ENCODE peak calls at places on chromosomes 11 and 22, in five cellular contexts. W is iPS DF 6.9; L is retina; Q is fibroblast of pulmonary artery; Z is stimulated activated CD4-positive, alpha-beta T cell treated with anti-CD3 and anti-CD28 coated beads, Interleukin-15, amount 100 ng/mL, for 48 hours. F is an unnamed sample.
A peak's percentile ranks its signal among the peaks of the same experiment; 100 is the strongest.

GRCh38 chr11:113991170-113991569 is 16.3 kb downstream of the HTR3A start:
- DNase-seq in W (peak; percentile 43), L (peak; percentile 55), Q (peak; percentile 65), Z (no peak), F (peak; percentile 6)

GRCh38 chr11:128627666-128628342 is 40.4 kb upstream of the ETS1 start:
- DNase-seq in W (no peak), L (no peak), Q (no peak), Z (no peak), F (no peak)

GRCh38 chr11:94279996-94280395 is 24.4 kb upstream of the IZUMO1R start:
- DNase-seq in W (no peak), L (no peak), Q (no peak), Z (no peak), F (no peak)

GRCh38 chr22:27245056-27245455 is 556.5 kb downstream of the MN1 start:
- DNase-seq in W (no peak), L (peak; percentile 60), Q (no peak), Z (no peak), F (no peak)

GRCh38 chr11:5293028-5293427 is 8.7 kb downstream of the OR51B4 start:
- DNase-seq in W (no peak), L (no peak), Q (no peak), Z (no peak), F (no peak)

GRCh38 chr11:92859290-92859689 is 110.2 kb upstream of the MTNR1B start:
- DNase-seq in W (no peak), L (no peak), Q (no peak), Z (no peak), F (no peak)

GRCh38 chr11:45143494-45143893 is 2.9 kb upstream of the PRDM11 start:
- DNase-seq in W (no peak), L (no peak), Q (no peak), Z (no peak), F (no peak)

GRCh38 chr22:37079668-37080171 is 28.2 kb downstream of the KCTD17 start:
- DNase-seq in W (no peak), L (no peak), Q (peak; percentile 67), Z (peak; percentile 76), F (peak; percentile 41)

GRCh38 chr11:1729692-1730011 is 20.7 kb downstream of the IFITM10 start:
- DNase-seq in W (no peak), L (no peak), Q (no peak), Z (no peak), F (peak; percentile 16)

GRCh38 chr22:37269930-37270678 is 12.2 kb upstream of the CYTH4 start:
- DNase-seq in W (no peak), L (no peak), Q (no peak), Z (no peak), F (no peak)

GRCh38 chr11:73978576-73979086 is 4.0 kb downstream of the UCP2 start:
- DNase-seq in W (no peak), L (no peak), Q (no peak), Z (no peak), F (peak; percentile 35)

GRCh38 chr11:91730071-91730470 is 494.5 kb upstream of the FAT3 start:
- DNase-seq in W (no peak), L (no peak), Q (peak; percentile 0), Z (no peak), F (no peak)

GRCh38 chr11:56967726-56968125 is 21.0 kb upstream of the OR5AK2 start:
- DNase-seq in W (no peak), L (no peak), Q (no peak), Z (no peak), F (no peak)

GRCh38 chr11:18769802-18770456 is 21.7 kb downstream of the PTPN5 start:
- DNase-seq in W (no peak), L (no peak), Q (no peak), Z (no peak), F (no peak)

GRCh38 chr22:45891996-45892621 is 84.9 kb downstream of the WNT7B start:
- DNase-seq in W (no peak), L (no peak), Q (no peak), Z (no peak), F (no peak)

GRCh38 chr22:41341012-41341411 is 39.7 kb downstream of the ZC3H7B start:
- DNase-seq in W (no peak), L (no peak), Q (no peak), Z (no peak), F (no peak)

GRCh38 chr11:114162719-114163123 is 103.2 kb downstream of the ZBTB16 start:
- DNase-seq in W (no peak), L (no peak), Q (peak; percentile 100), Z (no peak), F (peak; percentile 97)

GRCh38 chr11:19725379-19726079 is 12.9 kb downstream of the NAV2 start:
- DNase-seq in W (no peak), L (no peak), Q (no peak), Z (no peak), F (no peak)

GRCh38 chr11:61082161-61082870 is 20.0 kb upstream of the CD5 start:
- DNase-seq in W (no peak), L (no peak), Q (no peak), Z (no peak), F (no peak)

GRCh38 chr11:131534611-131535010 is 164.2 kb downstream of the NTM start:
- DNase-seq in W (no peak), L (peak; percentile 79), Q (no peak), Z (no peak), F (no peak)

GRCh38 chr11:66281001-66281400 is 3.0 kb downstream of the CNIH2 start:
- DNase-seq in W (no peak), L (no peak), Q (no peak), Z (no peak), F (no peak)

GRCh38 chr11:134939905-134940304 is 527.9 kb upstream of the B3GAT1 start:
- DNase-seq in W (no peak), L (no peak), Q (no peak), Z (no peak), F (no peak)

GRCh38 chr11:57823859-57824258 is 62.3 kb downstream of the CTNND1 start:
- DNase-seq in W (no peak), L (no peak), Q (no peak), Z (no peak), F (no peak)

GRCh38 chr22:49423125-49423650 is 404.5 kb downstream of the BRD1 start:
- DNase-seq in W (no peak), L (no peak), Q (no peak), Z (no peak), F (no peak)

GRCh38 chr11:64763804-64764611 is 4.2 kb upstream of the PYGM start:
- DNase-seq in W (no peak), L (peak; percentile 24), Q (no peak), Z (no peak), F (no peak)

GRCh38 chr11:119891392-119891791 is 162.4 kb upstream of the NECTIN1 start:
- DNase-seq in W (no peak), L (no peak), Q (no peak), Z (no peak), F (no peak)

GRCh38 chr11:3108183-3108721 is 51.0 kb upstream of the CARS1 start:
- DNase-seq in W (no peak), L (no peak), Q (no peak), Z (no peak), F (no peak)

GRCh38 chr11:15481871-15482270 is 367.1 kb downstream of the INSC start:
- DNase-seq in W (no peak), L (no peak), Q (no peak), Z (no peak), F (no peak)